ENCODE peak calls at places on chromosomes 16 and 17, in eight cellular contexts. F is K562, J is GM23248, U is mesendoderm, T is colonic mucosa, S is IMR-90, H is kidney, A is HCT116. I is an unnamed sample.

GRCh38 chr17:81911969-81912368 is 770 bp upstream of the PCYT2 start:
- DNase-seq in F (no peak), J (no peak), U (no peak), T (no peak), S (no peak), H (no peak), A (no peak), I (no peak)

GRCh38 chr16:86016201-86016965 is 117.4 kb downstream of the IRF8 start:
- DNase-seq in F (peak; percentile 54), J (peak; percentile 70), U (peak; percentile 76), T (peak; percentile 48), S (peak; percentile 70), H (peak; percentile 41), A (peak; percentile 61), I (peak; percentile 53)

GRCh38 chr17:52790359-52790955 is 631.9 kb upstream of the CA10 start:
- DNase-seq in F (no peak), J (no peak), U (peak; percentile 13), T (no peak), S (no peak), H (no peak), A (no peak), I (no peak)

GRCh38 chr17:41600318-41600717 is 12.2 kb downstream of the KRT16 start:
- DNase-seq in F (no peak), J (no peak), U (no peak), T (no peak), S (no peak), H (no peak), A (no peak), I (no peak)

GRCh38 chr17:44807817-44808155 is 22.3 kb downstream of the GJC1 start:
- DNase-seq in F (no peak), J (peak; percentile 43), U (no peak), T (no peak), S (no peak), H (no peak), A (no peak), I (no peak)

GRCh38 chr17:8630227-8630801 is at the start of gene MYH10:
- DNase-seq in F (no peak), J (no peak), U (no peak), T (no peak), S (no peak), H (no peak), A (no peak), I (no peak)

GRCh38 chr17:59763861-59764260 is 56.4 kb downstream of the VMP1 start:
- DNase-seq in F (no peak), J (peak; percentile 85), U (peak; percentile 43), T (no peak), S (peak; percentile 95), H (no peak), A (no peak), I (no peak)

GRCh38 chr17:17982796-17983195 is 10.1 kb downstream of the DRC3 start:
- DNase-seq in F (no peak), J (no peak), U (no peak), T (no peak), S (no peak), H (no peak), A (no peak), I (peak; percentile 45)

GRCh38 chr16:30602595-30603277 is 7.5 kb downstream of the ZNF689 start:
- DNase-seq in F (no peak), J (peak; percentile 73), U (no peak), T (no peak), S (peak; percentile 37), H (no peak), A (no peak), I (no peak)

GRCh38 chr17:66791337-66791736 is 43.6 kb upstream of the CACNG5 start:
- DNase-seq in F (no peak), J (no peak), U (no peak), T (no peak), S (no peak), H (no peak), A (no peak), I (no peak)

GRCh38 chr17:17036520-17036998 is 5.7 kb upstream of the MPRIP start:
- DNase-seq in F (no peak), J (peak; percentile 43), U (no peak), T (no peak), S (no peak), H (no peak), A (no peak), I (no peak)

GRCh38 chr17:42127414-42127813 is 4.8 kb downstream of the HSPB9 start:
- DNase-seq in F (no peak), J (no peak), U (no peak), T (no peak), S (no peak), H (no peak), A (no peak), I (no peak)

GRCh38 chr17:13557077-13557476 is 44.7 kb downstream of the HS3ST3A1 start:
- DNase-seq in F (no peak), J (peak; percentile 88), U (no peak), T (no peak), S (peak; percentile 85), H (no peak), A (no peak), I (peak; percentile 40)

GRCh38 chr17:30550512-30551273 is 73.5 kb downstream of the GOSR1 start:
- DNase-seq in F (peak; percentile 64), J (peak; percentile 35), U (no peak), T (no peak), S (peak; percentile 19), H (no peak), A (peak; percentile 40), I (peak; percentile 64)

GRCh38 chr17:32833076-32833475 is 43.8 kb downstream of the MYO1D start:
- DNase-seq in F (peak; percentile 5), J (no peak), U (no peak), T (no peak), S (no peak), H (no peak), A (no peak), I (no peak)

GRCh38 chr16:87951550-87952538 is 610 bp downstream of the BANP start:
- DNase-seq in F (peak; percentile 30), J (peak; percentile 52), U (peak; percentile 29), T (peak; percentile 49), S (no peak), H (peak; percentile 87), A (no peak), I (no peak)

DNA sequence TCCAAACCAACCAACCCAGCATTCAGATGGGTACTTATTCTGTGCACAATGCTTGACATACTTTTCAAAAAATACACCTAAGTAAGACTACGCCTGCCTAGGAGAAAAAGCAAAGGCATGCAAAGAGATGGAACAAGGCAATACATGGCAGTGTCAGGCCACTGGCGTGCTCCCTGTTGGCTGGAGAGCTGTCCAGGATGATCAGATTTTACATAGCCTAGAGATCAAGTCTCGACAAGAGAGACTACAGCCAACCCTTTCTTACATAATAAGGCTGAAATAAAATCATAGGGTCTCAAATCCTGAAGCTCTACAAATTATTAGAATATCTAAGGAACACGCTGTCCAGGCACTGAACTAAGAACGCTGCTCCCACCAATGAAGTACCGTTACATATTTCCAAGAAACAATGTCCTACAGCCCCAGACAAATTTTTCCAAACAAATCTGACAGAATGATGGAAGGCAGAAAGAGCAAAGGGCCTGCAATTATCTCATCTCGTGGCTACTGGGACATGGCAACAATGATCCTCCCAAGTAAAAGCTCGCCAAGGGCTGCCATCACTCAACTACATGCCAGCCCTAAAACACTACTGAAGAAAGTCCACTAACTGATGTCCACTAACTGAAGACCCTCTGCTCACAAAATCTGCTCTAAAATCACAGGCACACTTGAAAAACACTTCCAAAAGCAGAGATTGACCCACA is 5.1 kb downstream of the RPS15A start:
- DNase-seq in F (no peak), J (no peak), U (no peak), T (no peak), S (no peak), H (no peak), A (no peak), I (no peak)
- H3K4me1 ChIP-seq in F (peaks cover 14% of the 10 kb centered on the region), J (peaks cover 27% of the 10 kb centered on the region), U (peaks cover 5% of the 10 kb centered on the region), T (peaks cover 16% of the 10 kb centered on the region), S (peaks cover 2% of the 10 kb centered on the region), H (no peaks in the 10 kb centered on the region), A (peaks cover 3% of the 10 kb centered on the region), I (peaks cover 12% of the 10 kb centered on the region)

GRCh38 chr17:40558651-40559015 is 6.6 kb downstream of the CCR7 start:
- DNase-seq in F (no peak), J (no peak), U (no peak), T (no peak), S (no peak), H (peak; percentile 26), A (no peak), I (no peak)
- H3K9ac ChIP-seq in F (no peak overlapping the region), J (peak overlapping the region; percentile 66), U (no peak overlapping the region), T (no peak overlapping the region), S (peak overlapping the region; percentile 37), H (peak overlapping the region; percentile 9), A (no peak overlapping the region), I (no peak overlapping the region)

GRCh38 chr17:78629436-78629995 is 52.3 kb upstream of the DNAH17 start:
- DNase-seq in F (no peak), J (no peak), U (no peak), T (no peak), S (no peak), H (no peak), A (no peak), I (no peak)
- H3K27ac ChIP-seq in F (no peak overlapping the region), J (no peak overlapping the region), U (no peak overlapping the region), T (no peak overlapping the region), S (no peak overlapping the region), H (no peak overlapping the region), A (no peak overlapping the region), I (no peak overlapping the region)

DNA sequence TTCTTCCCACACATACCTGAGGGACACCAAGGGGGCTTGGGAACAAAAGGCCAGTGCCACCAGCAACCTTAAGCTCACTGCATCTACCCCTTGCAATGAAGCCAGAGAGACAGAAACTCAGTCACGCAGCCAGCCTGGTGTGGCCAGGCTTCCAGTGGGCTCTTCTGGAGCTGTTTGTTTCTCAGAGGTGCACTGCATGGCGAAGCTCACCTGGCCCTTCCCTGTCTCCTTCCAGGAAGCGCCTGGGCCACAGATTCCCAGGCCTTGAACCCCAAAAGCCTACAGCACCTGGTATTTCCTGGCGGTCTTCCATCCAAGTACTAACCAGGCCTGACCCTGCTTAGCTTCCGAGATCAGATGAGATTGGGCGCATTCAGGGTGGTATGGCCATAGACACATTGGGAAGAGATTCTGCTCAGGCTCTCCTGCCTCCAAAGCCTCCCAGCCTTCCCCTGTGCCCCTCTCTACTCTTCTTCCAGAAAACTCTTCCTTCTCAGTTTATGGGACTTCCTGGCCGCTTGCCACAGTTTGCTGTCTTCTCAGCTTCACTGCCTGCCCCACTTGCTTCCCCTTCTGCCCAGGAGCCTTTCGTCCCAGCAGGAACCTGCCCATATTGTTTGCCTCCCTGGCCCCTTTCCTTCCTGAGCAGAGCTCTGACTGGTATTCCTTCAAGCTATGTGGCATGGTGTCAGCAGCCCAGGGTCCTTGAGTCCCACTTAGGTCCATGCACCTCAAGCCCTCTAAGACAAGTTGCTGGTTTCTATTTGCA is 1.6 kb downstream of the CISD3 start:
- DNase-seq in F (no peak), J (peak; percentile 27), U (no peak), T (peak; percentile 77), S (no peak), H (no peak), A (no peak), I (no peak)
- H3K4me1 ChIP-seq in F (peaks cover 43% of the 10 kb centered on the region), J (peaks cover 21% of the 10 kb centered on the region), U (peaks cover 3% of the 10 kb centered on the region), T (peaks cover 25% of the 10 kb centered on the region), S (peaks cover 15% of the 10 kb centered on the region), H (peaks cover 37% of the 10 kb centered on the region), A (peaks cover 11% of the 10 kb centered on the region), I (peaks cover 20% of the 10 kb centered on the region)

GRCh38 chr16:3364774-3365427 is 9.2 kb downstream of the OR2C1 start:
- DNase-seq in F (no peak), J (peak; percentile 95), U (no peak), T (peak; percentile 91), S (peak; percentile 95), H (peak; percentile 96), A (no peak), I (peak; percentile 90)
- H3K9ac ChIP-seq in F (no peak overlapping the region), J (peak overlapping the region; percentile 86), U (no peak overlapping the region), T (no peak overlapping the region), S (peak overlapping the region; percentile 57), H (no peak overlapping the region), A (no peak overlapping the region), I (peak overlapping the region; percentile 93)